ENCODE peak calls at places on chromosomes 4 and X, in eight cellular contexts. R, U, F, J, Y, H, K and T are unnamed samples.

GRCh38 chrX:109936114-109936513 is 66.8 kb upstream of the TMEM164 start:
- DNase-seq in R (no peak), U (no peak), F (no peak), J (no peak), Y (no peak), H (no peak), K (peak), T (no peak)

GRCh38 chr4:121676388-121677075 is 20.2 kb downstream of the ANXA5 start:
- DNase-seq in R (no peak), U (no peak), F (no peak), J (no peak), Y (no peak), H (no peak), K (no peak), T (no peak)

GRCh38 chrX:111098874-111099273 is 2.9 kb downstream of the PAK3 start:
- DNase-seq in R (peak), U (peak), F (peak), J (peak), Y (peak), H (peak), K (peak), T (peak)

GRCh38 chrX:12978205-12979010 is 3.5 kb downstream of the TMSB4X start:
- DNase-seq in R (peak), U (peak), F (peak), J (peak), Y (peak), H (peak), K (peak), T (peak)

GRCh38 chr4:11773798-11774197 is 345.1 kb upstream of the HS3ST1 start:
- DNase-seq in R (no peak), U (no peak), F (no peak), J (no peak), Y (no peak), H (no peak), K (no peak), T (no peak)

GRCh38 chr4:78561677-78562076 is 10.1 kb downstream of the ANXA3 start:
- DNase-seq in R (no peak), U (no peak), F (no peak), J (no peak), Y (no peak), H (no peak), K (peak), T (no peak)

GRCh38 chrX:96770315-96770714 is 85.7 kb downstream of the DIAPH2 start:
- DNase-seq in R (no peak), U (no peak), F (no peak), J (no peak), Y (no peak), H (peak), K (peak), T (peak)

GRCh38 chr4:87030606-87031441 is 96.0 kb downstream of the AFF1 start:
- DNase-seq in R (no peak), U (no peak), F (no peak), J (no peak), Y (no peak), H (peak), K (peak), T (no peak)

GRCh38 chrX:136353519-136354095 is 52.8 kb downstream of the ADGRG4 start:
- DNase-seq in R (no peak), U (peak), F (no peak), J (no peak), Y (no peak), H (no peak), K (no peak), T (no peak)

GRCh38 chr4:161522031-161522430 is 641.8 kb downstream of the FSTL5 start:
- DNase-seq in R (no peak), U (no peak), F (no peak), J (no peak), Y (no peak), H (no peak), K (peak), T (no peak)

GRCh38 chrX:133375558-133376340 is 39.5 kb downstream of the GPC4 start:
- DNase-seq in R (no peak), U (no peak), F (no peak), J (no peak), Y (no peak), H (no peak), K (no peak), T (no peak)

GRCh38 chr4:185817403-185817818 is 5.4 kb upstream of the SORBS2 start:
- DNase-seq in R (no peak), U (peak), F (no peak), J (no peak), Y (no peak), H (no peak), K (no peak), T (no peak)

GRCh38 chr4:31366041-31366440 is 645.9 kb downstream of the PCDH7 start:
- DNase-seq in R (no peak), U (no peak), F (no peak), J (no peak), Y (no peak), H (no peak), K (peak), T (no peak)

GRCh38 chrX:102959471-102959870 is 22.4 kb downstream of the RAB40AL start:
- DNase-seq in R (no peak), U (no peak), F (no peak), J (no peak), Y (no peak), H (no peak), K (peak), T (no peak)

GRCh38 chr4:146930673-146931072 is 15.0 kb downstream of the TTC29 start:
- DNase-seq in R (no peak), U (no peak), F (no peak), J (no peak), Y (no peak), H (no peak), K (no peak), T (no peak)

GRCh38 chr4:8541981-8542715 is 38.0 kb upstream of the GPR78 start:
- DNase-seq in R (no peak), U (no peak), F (no peak), J (no peak), Y (no peak), H (no peak), K (no peak), T (no peak)

DNA sequence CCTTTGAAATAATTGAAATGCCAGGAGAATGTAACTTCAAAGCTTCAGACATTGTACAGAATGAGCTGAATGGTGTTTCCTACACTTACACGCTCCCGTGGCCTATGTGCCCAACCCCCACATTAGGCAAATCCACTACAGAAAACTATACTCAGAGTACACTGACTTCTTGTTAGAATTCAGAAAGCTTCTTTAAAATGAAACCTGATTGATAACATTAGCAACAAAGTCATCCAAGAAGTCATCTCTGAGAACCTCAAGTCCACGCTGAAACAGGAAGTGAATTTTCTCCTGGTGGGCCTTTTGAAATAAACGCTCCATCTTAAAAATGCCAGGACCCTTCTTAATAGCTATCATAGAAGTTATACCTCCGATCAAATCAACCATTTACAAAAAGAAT is 136.3 kb downstream of the TSPAN5 start:
- DNase-seq in R (no peak), U (no peak), F (no peak), J (no peak), Y (no peak), H (no peak), K (peak), T (no peak)
- TF ChIP-seq CTCF in R (no peak), U (no peak), F (no peak), J (no peak), Y (no peak), H (no peak), K (no peak), T (no peak)

DNA sequence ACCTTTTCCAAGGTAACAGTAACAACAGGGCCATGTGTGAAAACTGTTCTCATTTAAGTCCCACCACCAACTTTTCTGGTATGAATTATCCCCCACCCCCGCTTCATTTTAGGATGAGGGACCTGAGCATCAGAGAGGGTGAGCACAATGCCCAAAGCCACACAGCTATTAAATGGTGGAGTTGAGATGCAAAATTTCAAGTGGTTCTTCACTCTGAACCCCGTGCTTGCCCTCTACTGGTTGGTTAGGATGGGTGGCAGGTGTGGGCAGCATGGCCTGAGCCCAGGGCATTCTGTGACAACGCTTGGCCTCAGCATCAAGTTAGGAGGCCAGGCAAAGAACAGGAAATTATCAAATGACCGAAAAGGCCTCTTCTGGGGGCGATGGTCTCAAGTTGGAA is 33.5 kb downstream of the MED28 start:
- DNase-seq in R (no peak), U (no peak), F (no peak), J (no peak), Y (no peak), H (peak), K (no peak), T (no peak)
- TF ChIP-seq CTCF in R (no peak), U (no peak), F (no peak), J (no peak), Y (no peak), H (peak), K (peak), T (peak)

DNA sequence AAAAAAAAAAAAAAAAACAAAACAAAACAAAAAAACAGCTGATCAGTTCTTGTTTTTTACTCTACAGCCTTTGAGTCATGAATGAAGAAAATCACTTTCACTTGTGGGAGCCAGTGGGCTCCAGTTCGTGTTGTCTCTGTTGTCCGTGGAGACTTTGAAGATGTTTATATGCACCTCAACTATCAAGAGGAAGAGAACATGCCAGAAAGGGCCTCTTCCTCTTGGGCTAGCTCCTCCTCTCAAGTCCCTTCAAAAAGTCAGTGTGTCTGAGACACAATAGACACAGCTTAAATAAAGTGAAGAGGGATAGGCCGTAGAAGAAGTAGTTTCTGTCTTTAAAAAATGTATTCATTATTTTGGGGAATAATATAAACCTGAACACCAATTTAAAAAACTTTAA is 182.7 kb downstream of the KDR start:
- DNase-seq in R (peak), U (no peak), F (no peak), J (no peak), Y (no peak), H (no peak), K (peak), T (no peak)
- TF ChIP-seq CTCF in R (no peak), U (no peak), F (no peak), J (no peak), Y (no peak), H (no peak), K (no peak), T (no peak)

GRCh38 chrX:105706041-105706440 is 116.3 kb upstream of the NRK start:
- DNase-seq in R (no peak), U (no peak), F (no peak), J (no peak), Y (no peak), H (no peak), K (peak), T (no peak)

GRCh38 chrX:105715746-105716145 is 106.6 kb upstream of the NRK start:
- DNase-seq in R (no peak), U (no peak), F (no peak), J (no peak), Y (no peak), H (no peak), K (no peak), T (no peak)

GRCh38 chrX:105711805-105712204 is 110.5 kb upstream of the NRK start:
- DNase-seq in R (no peak), U (no peak), F (no peak), J (no peak), Y (no peak), H (no peak), K (no peak), T (no peak)
- TF ChIP-seq CTCF in R (no peak), U (no peak), F (no peak), J (no peak), Y (no peak), H (no peak), K (no peak), T (no peak)

GRCh38 chrX:119147486-119147885 is 19.9 kb upstream of the KIAA1210 start:
- DNase-seq in R (no peak), U (peak), F (no peak), J (no peak), Y (no peak), H (no peak), K (no peak), T (no peak)

GRCh38 chrX:119150163-119151135 is 22.8 kb upstream of the KIAA1210 start:
- DNase-seq in R (no peak), U (no peak), F (no peak), J (no peak), Y (no peak), H (no peak), K (no peak), T (no peak)

GRCh38 chrX:119145241-119145653 is 17.6 kb upstream of the KIAA1210 start:
- DNase-seq in R (peak), U (peak), F (peak), J (peak), Y (no peak), H (peak), K (peak), T (no peak)
- TF ChIP-seq CTCF in R (no peak), U (peak), F (peak), J (peak), Y (no peak), H (peak), K (peak), T (peak)

DNA sequence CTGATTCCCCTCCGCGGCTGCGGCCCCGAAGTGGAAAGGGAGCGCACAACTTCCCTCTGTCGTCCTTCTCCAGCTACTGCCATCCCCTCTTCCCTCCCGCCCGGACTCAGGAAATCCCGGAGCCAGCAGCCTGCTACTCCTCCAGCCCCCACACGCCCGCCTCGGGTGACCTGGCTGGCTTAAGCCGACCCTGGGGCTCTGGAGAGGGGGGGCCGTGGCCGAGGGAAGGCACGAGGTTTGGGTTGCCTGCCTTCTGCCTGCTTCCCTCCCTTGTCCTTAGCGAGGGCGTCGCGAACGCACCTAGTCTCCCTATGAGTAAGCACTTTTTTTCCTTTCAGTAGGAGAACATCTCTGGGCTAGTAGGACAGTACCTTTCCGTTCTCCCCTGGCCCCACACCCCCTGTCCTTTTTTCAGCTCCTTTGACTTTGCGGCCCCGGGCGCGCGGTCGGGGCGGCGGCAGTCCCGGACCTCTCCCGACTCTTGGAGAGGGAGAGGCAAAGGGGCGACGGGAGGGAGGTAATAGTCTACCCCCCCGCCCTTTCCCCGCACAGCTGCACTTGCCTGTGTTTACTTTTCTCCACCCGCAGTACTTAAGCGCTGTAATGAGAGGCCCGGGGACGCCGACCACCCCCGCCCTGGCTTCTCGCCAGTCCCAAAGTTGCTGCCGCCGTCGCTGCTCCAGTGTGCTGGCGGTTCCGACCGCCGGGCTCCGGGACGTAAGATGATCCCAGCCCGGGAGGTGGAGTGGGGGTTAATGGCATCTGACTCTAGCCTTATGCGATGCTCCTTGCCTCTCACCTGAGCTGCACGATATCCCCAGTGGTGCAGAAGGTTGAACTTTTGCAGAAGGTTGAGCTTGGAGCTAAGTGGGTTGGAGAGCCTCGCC is 874 bp downstream of the PLS3 start:
- DNase-seq in R (peak), U (peak), F (peak), J (peak), Y (no peak), H (no peak), K (peak), T (peak)
- TF ChIP-seq CTCF in R (no peak), U (no peak), F (no peak), J (no peak), Y (no peak), H (no peak), K (peak), T (no peak)

GRCh38 chrX:14712096-14712495 is 160.8 kb downstream of the FANCB start:
- DNase-seq in R (no peak), U (no peak), F (no peak), J (no peak), Y (no peak), H (peak), K (peak), T (no peak)
- TF ChIP-seq CTCF in R (no peak), U (no peak), F (no peak), J (no peak), Y (no peak), H (no peak), K (peak), T (no peak)

DNA sequence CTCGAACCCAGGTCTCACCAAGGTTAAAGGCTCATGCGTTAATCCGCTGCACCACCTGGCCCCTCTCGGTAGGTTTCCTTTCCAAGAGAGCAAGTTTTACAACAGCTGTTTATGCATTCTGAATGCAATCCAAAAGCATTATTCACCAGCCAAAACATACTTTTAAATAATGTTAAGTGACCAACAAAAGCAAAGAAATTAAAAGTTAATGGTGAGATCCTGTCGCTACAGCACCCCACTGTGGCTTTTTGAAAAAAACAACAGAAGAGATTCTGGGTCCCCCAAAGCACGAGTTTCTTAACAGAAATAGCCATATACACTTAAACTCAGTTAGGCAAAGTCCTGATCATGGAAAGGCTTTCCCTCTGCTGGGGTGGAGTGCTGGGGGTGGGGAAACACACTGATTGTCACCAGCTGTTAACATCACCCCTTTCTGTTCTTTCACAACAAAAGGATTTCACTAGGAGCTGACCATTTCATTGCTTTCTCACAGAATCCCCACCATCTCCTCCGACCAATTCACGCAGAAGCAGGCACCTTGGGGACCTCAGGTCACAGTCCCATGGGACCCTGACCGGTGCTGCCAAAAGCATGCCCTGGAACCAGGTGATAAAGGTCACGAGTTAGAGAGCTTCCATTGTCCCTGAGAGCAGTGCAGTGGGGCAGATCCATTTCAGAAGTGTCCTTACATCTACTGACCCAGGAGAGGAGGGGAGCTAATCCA is 51.2 kb downstream of the ZNF827 start:
- DNase-seq in R (no peak), U (no peak), F (no peak), J (no peak), Y (no peak), H (no peak), K (peak), T (no peak)
- TF ChIP-seq CTCF in R (no peak), U (no peak), F (no peak), J (no peak), Y (no peak), H (no peak), K (peak), T (peak)